ENCODE peak calls at places on chromosome 11, in five cellular contexts. S is esophagus squamous epithelium, Y is NAMALWA, R is epithelial cell of esophagus, F is HEK293T. H is an unnamed sample.

GRCh38 chr11:88383446-88383845 is 45.9 kb upstream of the CTSC start:
- DNase-seq in F (no peak), R (no peak), S (no peak), Y (no peak), H (no peak)

GRCh38 chr11:62025429-62026105 is 58.1 kb upstream of the FTH1 start:
- DNase-seq in Y (no peak), S (peak; percentile 31), F (peak; percentile 30), R (peak; percentile 99), H (peak; percentile 87)

GRCh38 chr11:115503083-115503885 is 931 bp downstream of the CADM1 start:
- DNase-seq in Y (peak; percentile 45), F (peak; percentile 50), S (no peak), R (peak; percentile 28), H (peak; percentile 80)

GRCh38 chr11:15695096-15695721 is 580.5 kb downstream of the INSC start:
- DNase-seq in Y (no peak), R (no peak), F (no peak), S (no peak), H (no peak)

GRCh38 chr11:61332266-61332822 is 561 bp downstream of the DDB1 start:
- DNase-seq in F (peak; percentile 50), Y (peak; percentile 46), R (peak; percentile 35), S (no peak), H (no peak)

GRCh38 chr11:90500922-90501568 is 278.2 kb upstream of the CHORDC1 start:
- DNase-seq in R (no peak), Y (no peak), F (no peak), S (no peak), H (no peak)

GRCh38 chr11:71304045-71304444 is 51.7 kb upstream of the SHANK2 start:
- DNase-seq in Y (no peak), R (no peak), F (no peak), S (no peak), H (no peak)

GRCh38 chr11:104968365-104968855 is at the start of gene CASP4:
- DNase-seq in S (no peak), F (no peak), Y (peak; percentile 35), R (peak; percentile 89), H (no peak)

GRCh38 chr11:68956142-68956541 is 24.6 kb downstream of the MRGPRD start:
- DNase-seq in Y (peak; percentile 50), F (peak; percentile 67), R (no peak), S (no peak), H (peak; percentile 79)

GRCh38 chr11:116281173-116282160 is 491.3 kb downstream of the BUD13 start:
- DNase-seq in Y (no peak), R (no peak), S (no peak), F (no peak), H (no peak)

GRCh38 chr11:109015283-109015682 is 350.4 kb downstream of the DDX10 start:
- DNase-seq in S (no peak), F (no peak), Y (no peak), R (peak; percentile 80), H (no peak)

GRCh38 chr11:102864724-102865123 is 10.1 kb downstream of the MMP12 start:
- DNase-seq in Y (no peak), F (no peak), R (no peak), S (no peak), H (no peak)

H was measured in aorta.